ENCODE peak calls at places on chromosomes 3 and 15, in seven cellular contexts. I is AG09309, D is GM10248, K is left ventricle myocardium inferior, M is kidney epithelial cell, L is suprapubic skin, Y is prostate gland. F is an unnamed sample.

GRCh38 chr3:124532071-124532470 is 198.2 kb upstream of the UMPS start:
- DNase-seq in I (no peak), D (no peak), K (no peak), M (no peak), L (no peak), Y (no peak), F (no peak)

GRCh38 chr15:48176957-48177356 is 1.1 kb downstream of the MYEF2 start:
- DNase-seq in I (no peak), D (no peak), K (no peak), M (no peak), L (no peak), Y (no peak), F (no peak)

GRCh38 chr3:15629860-15630597 is 28.5 kb downstream of the BTD start:
- DNase-seq in I (peak), D (peak), K (no peak), M (peak), L (no peak), Y (peak), F (peak)

GRCh38 chr3:61563614-61564404 is 2.4 kb downstream of the PTPRG start:
- DNase-seq in I (no peak), D (no peak), K (no peak), M (no peak), L (no peak), Y (no peak), F (no peak)

GRCh38 chr3:112381673-112382542 is 49.0 kb downstream of the CD200 start:
- DNase-seq in I (no peak), D (no peak), K (no peak), M (no peak), L (no peak), Y (no peak), F (no peak)

GRCh38 chr3:128780438-128780837 is 54.5 kb downstream of the RAB7A start:
- DNase-seq in I (no peak), D (no peak), K (no peak), M (no peak), L (no peak), Y (no peak), F (no peak)

GRCh38 chr3:138950006-138950644 is 3.1 kb downstream of the FOXL2NB start:
- DNase-seq in I (no peak), D (no peak), K (no peak), M (no peak), L (no peak), Y (no peak), F (peak)

GRCh38 chr3:140580746-140581145 is 97.1 kb upstream of the TRIM42 start:
- DNase-seq in I (no peak), D (no peak), K (no peak), M (peak), L (no peak), Y (no peak), F (no peak)

GRCh38 chr3:161275919-161276318 is 54.8 kb downstream of the NMD3 start:
- DNase-seq in I (no peak), D (no peak), K (no peak), M (no peak), L (no peak), Y (no peak), F (no peak)

GRCh38 chr15:43127752-43128151 is 5.6 kb upstream of the TMEM62 start:
- DNase-seq in I (no peak), D (no peak), K (no peak), M (no peak), L (no peak), Y (peak), F (no peak)

GRCh38 chr3:61158152-61158551 is 93.1 kb downstream of the FHIT start:
- DNase-seq in I (no peak), D (no peak), K (no peak), M (no peak), L (no peak), Y (no peak), F (no peak)

GRCh38 chr3:143433787-143434378 is 314.3 kb downstream of the CHST2 start:
- DNase-seq in I (no peak), D (peak), K (no peak), M (no peak), L (no peak), Y (no peak), F (no peak)
- TF ChIP-seq CTCF in I (peak), D (peak), K (peak), M (peak), L (no peak), Y (no peak), F (no peak)

DNA sequence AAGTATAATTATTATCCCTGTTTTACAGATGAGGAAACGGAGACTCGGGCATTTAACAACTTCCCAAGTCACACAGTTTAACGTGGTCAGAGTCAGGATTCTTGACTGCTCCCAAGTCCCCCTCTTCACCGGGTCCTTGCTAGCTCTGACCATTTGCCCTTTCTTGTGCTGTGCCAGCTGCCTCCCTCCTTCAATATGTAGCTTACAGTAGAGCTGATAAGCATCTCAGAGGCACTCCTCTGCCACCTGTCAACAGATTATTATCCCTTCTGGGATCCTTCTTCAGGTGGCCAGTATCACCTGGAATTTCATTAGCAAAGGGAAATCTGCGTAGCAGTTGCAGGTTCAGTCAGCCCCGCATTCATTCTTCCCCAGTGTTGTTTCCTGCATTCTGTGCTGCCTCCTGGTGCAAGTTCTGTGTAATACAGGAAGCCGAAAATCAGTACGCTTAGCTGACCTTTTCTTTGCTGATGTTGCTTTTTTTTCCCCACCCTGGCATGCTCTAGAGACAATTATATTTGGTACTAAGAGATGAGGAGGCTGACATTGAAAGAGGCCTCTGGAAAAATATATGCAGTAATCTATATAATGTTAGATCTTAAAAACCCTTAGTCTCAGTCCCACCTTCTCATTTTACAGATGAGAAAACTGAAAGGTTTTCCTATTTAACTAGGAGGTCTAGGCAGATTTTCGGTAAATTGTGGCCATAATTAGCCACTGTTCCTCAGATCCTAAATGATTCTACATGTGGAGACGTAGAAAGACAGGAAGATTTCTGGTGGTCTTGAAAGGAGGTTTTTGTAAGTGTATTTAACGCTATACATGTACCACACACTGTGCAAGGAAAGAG is 24.8 kb downstream of the TMOD2 start:
- DNase-seq in I (no peak), D (peak), K (no peak), M (no peak), L (no peak), Y (peak), F (no peak)
- TF ChIP-seq CTCF in I (peak), D (peak), K (peak), M (peak), L (peak), Y (peak), F (peak)

GRCh38 chr3:43087249-43087776 is 18.6 kb downstream of the POMGNT2 start:
- DNase-seq in I (no peak), D (no peak), K (no peak), M (no peak), L (no peak), Y (no peak), F (no peak)
- TF ChIP-seq CTCF in I (peak), D (no peak), K (no peak), M (no peak), L (no peak), Y (no peak), F (no peak)

DNA sequence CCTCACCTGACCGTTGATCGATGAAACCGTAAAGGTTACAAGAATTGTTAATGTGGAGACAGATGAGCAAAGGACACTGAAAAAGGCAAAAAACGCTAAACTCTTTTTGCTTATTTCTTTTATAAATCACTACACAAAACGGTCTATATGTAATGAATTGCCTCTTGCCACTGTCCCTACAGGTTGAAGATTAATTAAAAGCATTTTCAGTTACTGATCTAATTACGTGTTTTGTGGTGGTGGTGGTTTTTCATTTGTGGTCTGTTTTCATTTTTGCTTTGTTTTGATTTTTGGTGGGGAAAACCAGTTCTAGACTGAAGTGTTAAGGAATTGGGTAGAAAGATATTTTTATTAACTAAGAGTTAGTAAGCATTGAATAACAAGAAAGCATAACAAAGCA is 299.2 kb upstream of the LRRN1 start:
- DNase-seq in I (no peak), D (no peak), K (no peak), M (no peak), L (no peak), Y (no peak), F (no peak)
- TF ChIP-seq CTCF in I (no peak), D (no peak), K (no peak), M (no peak), L (no peak), Y (no peak), F (no peak)

GRCh38 chr3:146026547-146026946 is 134.4 kb downstream of the PLOD2 start:
- DNase-seq in I (no peak), D (no peak), K (no peak), M (no peak), L (no peak), Y (no peak), F (no peak)
- TF ChIP-seq CTCF in I (no peak), D (no peak), K (no peak), M (no peak), L (no peak), Y (no peak), F (no peak)

GRCh38 chr3:85303156-85303555 is 344.4 kb downstream of the CADM2 start:
- DNase-seq in I (no peak), D (no peak), K (no peak), M (no peak), L (no peak), Y (no peak), F (no peak)

GRCh38 chr3:85304360-85304964 is 345.7 kb downstream of the CADM2 start:
- DNase-seq in I (no peak), D (no peak), K (no peak), M (no peak), L (no peak), Y (no peak), F (no peak)
- TF ChIP-seq CTCF in I (no peak), D (no peak), K (no peak), M (peak), L (no peak), Y (peak), F (no peak)

DNA sequence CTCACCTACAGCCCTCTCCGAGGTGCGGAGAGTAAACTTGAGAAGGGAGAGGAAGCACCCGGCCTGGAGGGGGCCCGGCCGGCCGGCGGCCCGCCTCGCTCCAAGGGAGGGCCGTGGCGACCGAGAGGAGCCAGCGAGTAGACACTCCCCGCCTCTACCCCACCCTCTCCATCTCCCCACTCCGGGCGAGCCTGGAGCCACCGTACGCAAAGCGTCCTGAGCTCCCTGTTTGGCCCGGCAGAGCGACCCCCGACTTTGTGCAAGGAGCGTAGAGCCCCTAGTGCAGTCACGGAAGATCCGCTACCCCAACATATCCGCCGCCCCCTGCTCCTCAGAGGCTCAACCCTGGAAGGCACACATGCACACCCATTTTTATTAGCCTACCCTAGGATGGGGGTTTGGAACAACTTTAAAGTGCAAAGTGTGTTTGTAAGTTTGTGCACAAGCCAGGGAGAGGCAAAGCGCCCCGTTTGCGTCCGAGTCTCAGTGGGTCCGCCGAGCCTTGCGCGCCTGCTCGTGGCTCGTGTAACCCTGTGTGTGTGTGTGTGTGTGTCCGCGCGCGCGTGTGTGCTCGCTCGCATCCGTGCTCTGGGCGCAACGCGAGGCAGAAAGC is 508 bp upstream of the SMAD6 start:
- DNase-seq in I (no peak), D (no peak), K (peak), M (no peak), L (no peak), Y (peak), F (peak)
- TF ChIP-seq CTCF in I (no peak), D (no peak), K (no peak), M (no peak), L (no peak), Y (no peak), F (no peak)

GRCh38 chr3:16658004-16658932 is 53.0 kb upstream of the DAZL start:
- DNase-seq in I (no peak), D (no peak), K (no peak), M (no peak), L (no peak), Y (no peak), F (no peak)
- TF ChIP-seq CTCF in I (no peak), D (no peak), K (peak), M (peak), L (no peak), Y (no peak), F (no peak)

DNA sequence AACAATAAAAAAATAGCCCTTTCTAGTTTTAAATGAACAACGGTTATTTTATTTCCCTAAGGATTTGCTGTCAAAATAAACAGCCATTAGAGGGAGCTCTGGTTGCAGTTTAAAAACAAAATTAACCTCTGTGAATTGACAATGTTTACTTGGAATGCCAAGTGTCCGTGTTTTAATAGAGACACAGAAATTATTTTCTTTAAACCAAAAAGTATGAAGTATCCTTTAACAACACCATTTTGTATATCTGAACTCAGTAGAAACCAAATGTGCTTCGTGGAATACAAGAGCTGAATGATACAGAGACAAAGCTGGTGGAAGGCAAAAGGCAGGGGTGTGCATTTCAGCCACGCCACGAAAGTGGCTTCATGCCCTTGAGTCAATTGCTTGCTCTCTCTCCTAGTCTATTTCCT is 74.4 kb downstream of the MOBP start:
- DNase-seq in I (no peak), D (no peak), K (no peak), M (no peak), L (no peak), Y (no peak), F (no peak)
- TF ChIP-seq CTCF in I (peak), D (peak), K (peak), M (peak), L (no peak), Y (peak), F (no peak)